ENCODE peak calls at places on chromosome 1, in four cellular contexts. C, J, N and D are unnamed samples.

GRCh38 chr1:206593351-206593925 is 18.8 kb downstream of the EIF2D start:
- DNase-seq in C (no peak), J (no peak), N (no peak), D (no peak)

GRCh38 chr1:239757711-239758110 is 334.0 kb upstream of the FMN2 start:
- DNase-seq in C (no peak), J (no peak), N (no peak), D (no peak)

GRCh38 chr1:181097242-181097641 is 8.7 kb downstream of the IER5 start:
- DNase-seq in C (no peak), J (no peak), N (no peak), D (no peak)

GRCh38 chr1:238177960-238178359 is 287.2 kb upstream of the ZP4 start:
- DNase-seq in C (no peak), J (no peak), N (no peak), D (no peak)

GRCh38 chr1:192809286-192810252 is 730 bp downstream of the RGS2 start:
- DNase-seq in C (no peak), J (peak), N (peak), D (no peak)

GRCh38 chr1:30111431-30111830 is 612.0 kb downstream of the MATN1 start:
- DNase-seq in C (peak), J (peak), N (peak), D (no peak)

GRCh38 chr1:221760895-221761294 is 19.0 kb upstream of the DUSP10 start:
- DNase-seq in C (no peak), J (no peak), N (no peak), D (no peak)

GRCh38 chr1:8718878-8719361 is 98.5 kb downstream of the RERE start:
- DNase-seq in C (no peak), J (peak), N (no peak), D (no peak)

GRCh38 chr1:176102700-176103244 is 104.3 kb downstream of the COP1 start:
- DNase-seq in C (no peak), J (no peak), N (no peak), D (no peak)

GRCh38 chr1:245242989-245243388 is 88.2 kb downstream of the KIF26B start:
- DNase-seq in C (no peak), J (no peak), N (no peak), D (no peak)

GRCh38 chr1:59502009-59502691 is 205.3 kb downstream of the FGGY start:
- DNase-seq in C (no peak), J (no peak), N (no peak), D (no peak)

GRCh38 chr1:75472971-75473603 is 137.8 kb downstream of the SLC44A5 start:
- DNase-seq in C (no peak), J (peak), N (no peak), D (no peak)

GRCh38 chr1:172699111-172699510 is 40.2 kb downstream of the FASLG start:
- DNase-seq in C (no peak), J (peak), N (no peak), D (peak)

GRCh38 chr1:6272476-6273270 is 11.8 kb upstream of the GPR153 start:
- DNase-seq in C (no peak), J (no peak), N (no peak), D (no peak)

GRCh38 chr1:208268541-208269337 is 24.6 kb upstream of the PLXNA2 start:
- DNase-seq in C (no peak), J (no peak), N (no peak), D (no peak)

GRCh38 chr1:17112496-17113236 is 6.6 kb downstream of the PADI2 start:
- DNase-seq in C (no peak), J (no peak), N (no peak), D (no peak)

GRCh38 chr1:90400121-90400520 is 317.0 kb downstream of the BARHL2 start:
- DNase-seq in C (no peak), J (no peak), N (no peak), D (no peak)

GRCh38 chr1:40870135-40870728 is 8.1 kb upstream of the CITED4 start:
- DNase-seq in C (no peak), J (no peak), N (no peak), D (no peak)

GRCh38 chr1:2279210-2279639 is 51.1 kb downstream of the SKI start:
- DNase-seq in C (no peak), J (peak), N (no peak), D (no peak)

GRCh38 chr1:158100498-158100897 is 80.2 kb upstream of the CD1D start:
- DNase-seq in C (no peak), J (no peak), N (no peak), D (no peak)

GRCh38 chr1:158103860-158104522 is 76.7 kb upstream of the CD1D start:
- DNase-seq in C (no peak), J (no peak), N (no peak), D (no peak)

GRCh38 chr1:158101455-158101854 is 79.2 kb upstream of the CD1D start:
- DNase-seq in C (no peak), J (no peak), N (no peak), D (no peak)

GRCh38 chr1:158103275-158103674 is 77.4 kb upstream of the CD1D start:
- DNase-seq in C (no peak), J (no peak), N (no peak), D (no peak)

GRCh38 chr1:158101944-158102343 is 78.8 kb upstream of the CD1D start:
- DNase-seq in C (no peak), J (peak), N (no peak), D (no peak)
- TF ChIP-seq MYC in C (no peak), J (no peak), N (no peak), D (no peak)

DNA sequence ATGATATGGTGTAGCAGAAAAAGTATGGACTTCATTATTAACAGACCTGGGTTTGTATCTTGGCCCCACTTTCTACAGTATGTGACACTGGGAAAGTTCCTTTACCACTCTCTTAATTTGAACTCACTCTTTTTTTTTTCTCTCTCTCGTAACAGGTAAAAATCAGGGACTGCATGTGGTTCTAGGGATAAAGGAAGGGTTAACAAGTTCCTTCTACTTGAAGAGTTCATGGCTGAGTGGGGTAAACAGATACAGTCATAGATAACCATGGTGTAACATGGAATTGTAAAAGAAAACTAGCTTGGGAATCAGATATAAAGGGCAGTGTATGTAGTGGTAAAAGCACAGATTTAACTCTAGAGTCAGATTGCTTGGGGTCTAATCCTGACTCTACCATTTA is 21.2 kb downstream of the ZYG11B start:
- DNase-seq in C (no peak), J (no peak), N (no peak), D (no peak)
- TF ChIP-seq MYC in C (no peak), J (no peak), N (no peak), D (no peak)

DNA sequence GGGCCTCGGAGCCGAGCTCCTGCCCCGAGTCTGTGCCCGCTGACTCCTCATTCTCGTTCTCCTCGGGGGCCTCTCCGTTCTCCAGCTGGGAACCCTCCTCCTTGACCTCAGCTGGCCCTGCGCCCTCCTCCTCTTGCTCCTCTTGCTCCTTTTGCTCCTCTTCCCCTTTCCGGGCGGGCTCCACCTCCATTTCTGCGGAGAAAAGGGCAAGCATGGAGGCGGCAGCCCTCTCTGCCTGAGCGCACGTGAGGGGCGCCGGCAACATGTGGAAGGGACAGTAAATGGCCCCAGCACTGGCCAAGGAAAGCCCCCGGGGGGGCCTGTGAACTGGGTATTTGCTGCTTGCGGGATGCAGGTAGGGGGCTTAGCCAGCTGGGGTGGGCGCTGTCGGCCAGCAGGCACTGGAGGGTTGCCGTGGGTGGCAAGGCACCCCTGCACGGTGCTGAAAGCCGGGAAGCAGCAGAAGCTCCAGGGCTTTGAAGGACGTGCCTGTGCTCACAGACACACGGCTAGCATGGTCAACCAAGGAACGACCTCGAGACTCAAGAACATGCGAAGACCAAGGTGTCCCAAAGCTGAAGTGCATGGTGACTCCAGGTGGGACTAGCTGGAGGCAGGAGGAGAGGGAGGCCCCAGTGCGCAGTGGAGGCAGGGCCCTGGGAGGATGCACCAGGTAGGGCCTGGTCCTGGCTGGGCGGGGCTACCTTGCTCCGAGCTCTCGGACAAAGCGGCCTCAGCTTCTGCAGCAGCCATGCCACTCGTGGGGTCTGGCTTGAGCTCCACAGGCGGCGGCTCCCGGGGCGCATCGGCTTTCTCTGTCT is 30.7 kb downstream of the ZBTB17 start:
- DNase-seq in C (no peak), J (no peak), N (no peak), D (no peak)
- TF ChIP-seq MYC in C (no peak), J (no peak), N (no peak), D (no peak)

GRCh38 chr1:186710696-186711095 is 30.5 kb upstream of the PTGS2 start:
- DNase-seq in C (no peak), J (no peak), N (no peak), D (no peak)

GRCh38 chr1:186703209-186703766 is 23.1 kb upstream of the PTGS2 start:
- DNase-seq in C (no peak), J (no peak), N (no peak), D (no peak)

DNA sequence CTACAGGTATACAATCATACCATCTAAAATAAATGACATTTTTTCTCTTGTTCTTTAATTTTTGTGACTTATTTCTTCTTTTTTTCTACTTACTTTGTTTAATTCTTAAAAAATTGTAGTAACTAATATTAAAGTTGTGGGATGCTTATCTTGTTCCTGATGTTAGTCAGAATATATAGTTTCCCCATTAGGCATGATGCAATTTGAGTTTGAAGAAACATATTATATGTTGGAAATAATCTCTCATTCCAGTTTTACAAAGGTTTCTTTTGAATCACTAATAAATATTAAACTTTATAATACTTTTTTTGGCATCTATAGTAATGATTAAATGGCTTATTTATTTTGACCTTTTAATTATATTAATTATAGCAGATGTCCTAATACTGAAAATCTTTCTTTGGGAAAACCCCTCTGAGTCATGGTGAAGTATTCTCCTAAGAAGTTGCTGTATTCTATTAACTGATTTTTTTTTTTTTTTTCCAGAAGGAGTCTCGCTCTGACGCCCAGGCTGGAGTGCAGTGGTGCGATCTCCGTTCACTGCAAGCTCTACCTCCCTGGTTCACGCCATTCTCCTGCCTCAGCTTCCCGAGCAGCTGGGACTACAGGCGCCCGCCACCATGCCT is 28.5 kb upstream of the PTGS2 start:
- DNase-seq in C (no peak), J (no peak), N (no peak), D (no peak)
- TF ChIP-seq MYC in C (no peak), J (no peak), N (no peak), D (no peak)

GRCh38 chr1:24713736-24714135 is 31.5 kb upstream of the CLIC4 start:
- DNase-seq in C (no peak), J (no peak), N (no peak), D (no peak)

GRCh38 chr1:24717867-24718650 is 27.2 kb upstream of the CLIC4 start:
- DNase-seq in C (no peak), J (no peak), N (no peak), D (no peak)

GRCh38 chr1:24715658-24716057 is 29.6 kb upstream of the CLIC4 start:
- DNase-seq in C (no peak), J (no peak), N (no peak), D (no peak)

GRCh38 chr1:24713176-24713575 is 32.1 kb upstream of the CLIC4 start:
- DNase-seq in C (no peak), J (no peak), N (no peak), D (no peak)

GRCh38 chr1:24714859-24715520 is 30.3 kb upstream of the CLIC4 start:
- DNase-seq in C (peak), J (no peak), N (no peak), D (no peak)
- TF ChIP-seq MYC in C (no peak), J (no peak), N (no peak), D (no peak)

GRCh38 chr1:58035523-58035922 is 511.0 kb downstream of the OMA1 start:
- DNase-seq in C (peak), J (no peak), N (no peak), D (no peak)
- TF ChIP-seq MYC in C (no peak), J (no peak), N (no peak), D (no peak)

GRCh38 chr1:225426395-225427248 is 1.2 kb downstream of the LBR start:
- DNase-seq in C (no peak), J (peak), N (peak), D (no peak)
- TF ChIP-seq MYC in C (peak), J (no peak), N (no peak), D (no peak)